ENCODE peak calls at places on chromosomes 11 and 22, in six cellular contexts. One of them, this sample, is unnamed.

GRCh38 chr22:20966883-20967696 is at the start of gene AIFM3:
- DNase-seq in RPMI7951: no peak
- DNase-seq in posterior cingulate gyrus: peak
- DNase-seq in WTC11: no peak
- DNase-seq in stimulated activated CD4-positive, alpha-beta T cell treated with anti-CD3 and anti-CD28 coated beads, Interleukin-2, amount 100 ng/mL, for 48 hours: no peak
- DNase-seq in MV-4-11: no peak
- DNase-seq in this sample: no peak

GRCh38 chr11:116993599-116993998 is 104.6 kb downstream of the SIK3 start:
- DNase-seq in stimulated activated CD4-positive, alpha-beta T cell treated with anti-CD3 and anti-CD28 coated beads, Interleukin-2, amount 100 ng/mL, for 48 hours: no peak
- DNase-seq in RPMI7951: no peak
- DNase-seq in MV-4-11: no peak
- DNase-seq in WTC11: no peak
- DNase-seq in posterior cingulate gyrus: no peak
- DNase-seq in this sample: no peak

GRCh38 chr11:106495046-106495445 is 417.6 kb downstream of the AASDHPPT start:
- DNase-seq in WTC11: no peak
- DNase-seq in posterior cingulate gyrus: no peak
- DNase-seq in RPMI7951: peak
- DNase-seq in stimulated activated CD4-positive, alpha-beta T cell treated with anti-CD3 and anti-CD28 coated beads, Interleukin-2, amount 100 ng/mL, for 48 hours: no peak
- DNase-seq in MV-4-11: no peak
- DNase-seq in this sample: no peak

GRCh38 chr11:107770546-107770945 is 58.7 kb upstream of the SLN start:
- DNase-seq in posterior cingulate gyrus: no peak
- DNase-seq in MV-4-11: no peak
- DNase-seq in stimulated activated CD4-positive, alpha-beta T cell treated with anti-CD3 and anti-CD28 coated beads, Interleukin-2, amount 100 ng/mL, for 48 hours: no peak
- DNase-seq in WTC11: no peak
- DNase-seq in RPMI7951: peak
- DNase-seq in this sample: no peak

GRCh38 chr11:7573558-7574296 is 59.9 kb downstream of the PPFIBP2 start:
- DNase-seq in MV-4-11: no peak
- DNase-seq in stimulated activated CD4-positive, alpha-beta T cell treated with anti-CD3 and anti-CD28 coated beads, Interleukin-2, amount 100 ng/mL, for 48 hours: no peak
- DNase-seq in WTC11: peak
- DNase-seq in posterior cingulate gyrus: no peak
- DNase-seq in RPMI7951: no peak
- DNase-seq in this sample: no peak

GRCh38 chr22:28015676-28016601 is 96.9 kb upstream of the PITPNB start:
- DNase-seq in RPMI7951: no peak
- DNase-seq in posterior cingulate gyrus: peak
- DNase-seq in MV-4-11: no peak
- DNase-seq in WTC11: no peak
- DNase-seq in stimulated activated CD4-positive, alpha-beta T cell treated with anti-CD3 and anti-CD28 coated beads, Interleukin-2, amount 100 ng/mL, for 48 hours: no peak
- DNase-seq in this sample: no peak

GRCh38 chr11:13446444-13446843 is 16.6 kb downstream of the BTBD10 start:
- DNase-seq in RPMI7951: no peak
- DNase-seq in posterior cingulate gyrus: no peak
- DNase-seq in stimulated activated CD4-positive, alpha-beta T cell treated with anti-CD3 and anti-CD28 coated beads, Interleukin-2, amount 100 ng/mL, for 48 hours: no peak
- DNase-seq in WTC11: no peak
- DNase-seq in MV-4-11: no peak
- DNase-seq in this sample: no peak

GRCh38 chr11:24859801-24860300 is 363.0 kb downstream of the LUZP2 start:
- DNase-seq in MV-4-11: no peak
- DNase-seq in RPMI7951: no peak
- DNase-seq in stimulated activated CD4-positive, alpha-beta T cell treated with anti-CD3 and anti-CD28 coated beads, Interleukin-2, amount 100 ng/mL, for 48 hours: no peak
- DNase-seq in posterior cingulate gyrus: no peak
- DNase-seq in WTC11: no peak
- DNase-seq in this sample: no peak

GRCh38 chr22:27546157-27546556 is 255.4 kb downstream of the MN1 start:
- DNase-seq in posterior cingulate gyrus: no peak
- DNase-seq in RPMI7951: no peak
- DNase-seq in stimulated activated CD4-positive, alpha-beta T cell treated with anti-CD3 and anti-CD28 coated beads, Interleukin-2, amount 100 ng/mL, for 48 hours: no peak
- DNase-seq in MV-4-11: peak
- DNase-seq in WTC11: no peak
- DNase-seq in this sample: no peak

GRCh38 chr11:57698843-57699365 is 13.1 kb downstream of the MED19 start:
- DNase-seq in WTC11: no peak
- DNase-seq in MV-4-11: no peak
- DNase-seq in RPMI7951: no peak
- DNase-seq in stimulated activated CD4-positive, alpha-beta T cell treated with anti-CD3 and anti-CD28 coated beads, Interleukin-2, amount 100 ng/mL, for 48 hours: no peak
- DNase-seq in posterior cingulate gyrus: no peak
- DNase-seq in this sample: no peak

GRCh38 chr22:39214383-39215069 is 30.3 kb downstream of the PDGFB start:
- DNase-seq in stimulated activated CD4-positive, alpha-beta T cell treated with anti-CD3 and anti-CD28 coated beads, Interleukin-2, amount 100 ng/mL, for 48 hours: no peak
- DNase-seq in MV-4-11: no peak
- DNase-seq in posterior cingulate gyrus: peak
- DNase-seq in RPMI7951: peak
- DNase-seq in WTC11: peak
- DNase-seq in this sample: no peak

GRCh38 chr11:78902771-78903507 is 328.3 kb upstream of the NARS2 start:
- DNase-seq in WTC11: no peak
- DNase-seq in RPMI7951: no peak
- DNase-seq in MV-4-11: no peak
- DNase-seq in stimulated activated CD4-positive, alpha-beta T cell treated with anti-CD3 and anti-CD28 coated beads, Interleukin-2, amount 100 ng/mL, for 48 hours: no peak
- DNase-seq in posterior cingulate gyrus: no peak
- DNase-seq in this sample: no peak

GRCh38 chr22:20951932-20952380 is 15.1 kb upstream of the AIFM3 start:
- DNase-seq in posterior cingulate gyrus: peak
- DNase-seq in stimulated activated CD4-positive, alpha-beta T cell treated with anti-CD3 and anti-CD28 coated beads, Interleukin-2, amount 100 ng/mL, for 48 hours: no peak
- DNase-seq in WTC11: no peak
- DNase-seq in MV-4-11: no peak
- DNase-seq in RPMI7951: no peak
- DNase-seq in this sample: no peak

GRCh38 chr22:22034469-22035132 is 52.0 kb upstream of the TOP3B start:
- DNase-seq in RPMI7951: no peak
- DNase-seq in MV-4-11: no peak
- DNase-seq in stimulated activated CD4-positive, alpha-beta T cell treated with anti-CD3 and anti-CD28 coated beads, Interleukin-2, amount 100 ng/mL, for 48 hours: no peak
- DNase-seq in posterior cingulate gyrus: no peak
- DNase-seq in WTC11: no peak
- DNase-seq in this sample: no peak

GRCh38 chr11:11849127-11849746 is 7.5 kb downstream of the USP47 start:
- DNase-seq in RPMI7951: peak
- DNase-seq in posterior cingulate gyrus: no peak
- DNase-seq in MV-4-11: peak
- DNase-seq in stimulated activated CD4-positive, alpha-beta T cell treated with anti-CD3 and anti-CD28 coated beads, Interleukin-2, amount 100 ng/mL, for 48 hours: peak
- DNase-seq in WTC11: peak
- DNase-seq in this sample: no peak

GRCh38 chr11:95502522-95502921 is 271.5 kb upstream of the SESN3 start:
- DNase-seq in RPMI7951: no peak
- DNase-seq in WTC11: no peak
- DNase-seq in posterior cingulate gyrus: no peak
- DNase-seq in stimulated activated CD4-positive, alpha-beta T cell treated with anti-CD3 and anti-CD28 coated beads, Interleukin-2, amount 100 ng/mL, for 48 hours: no peak
- DNase-seq in MV-4-11: no peak
- DNase-seq in this sample: no peak

GRCh38 chr11:22076215-22076930 is 116.5 kb upstream of the ANO5 start:
- DNase-seq in RPMI7951: no peak
- DNase-seq in posterior cingulate gyrus: no peak
- DNase-seq in stimulated activated CD4-positive, alpha-beta T cell treated with anti-CD3 and anti-CD28 coated beads, Interleukin-2, amount 100 ng/mL, for 48 hours: no peak
- DNase-seq in MV-4-11: no peak
- DNase-seq in WTC11: no peak
- DNase-seq in this sample: no peak

GRCh38 chr11:5380740-5381342 is 2.8 kb upstream of the OR51M1 start:
- DNase-seq in posterior cingulate gyrus: no peak
- DNase-seq in WTC11: peak
- DNase-seq in stimulated activated CD4-positive, alpha-beta T cell treated with anti-CD3 and anti-CD28 coated beads, Interleukin-2, amount 100 ng/mL, for 48 hours: peak
- DNase-seq in RPMI7951: peak
- DNase-seq in MV-4-11: peak
- DNase-seq in this sample: no peak

GRCh38 chr11:106644824-106645223 is 373.5 kb downstream of the GUCY1A2 start:
- DNase-seq in RPMI7951: peak
- DNase-seq in MV-4-11: no peak
- DNase-seq in stimulated activated CD4-positive, alpha-beta T cell treated with anti-CD3 and anti-CD28 coated beads, Interleukin-2, amount 100 ng/mL, for 48 hours: no peak
- DNase-seq in WTC11: no peak
- DNase-seq in posterior cingulate gyrus: no peak
- DNase-seq in this sample: no peak

GRCh38 chr11:65291613-65292012 is 23.1 kb upstream of the CDC42EP2 start:
- DNase-seq in RPMI7951: peak
- DNase-seq in MV-4-11: peak
- DNase-seq in WTC11: no peak
- DNase-seq in posterior cingulate gyrus: peak
- DNase-seq in stimulated activated CD4-positive, alpha-beta T cell treated with anti-CD3 and anti-CD28 coated beads, Interleukin-2, amount 100 ng/mL, for 48 hours: no peak
- DNase-seq in this sample: no peak

GRCh38 chr11:134503596-134503995 is 91.6 kb upstream of the B3GAT1 start:
- DNase-seq in stimulated activated CD4-positive, alpha-beta T cell treated with anti-CD3 and anti-CD28 coated beads, Interleukin-2, amount 100 ng/mL, for 48 hours: no peak
- DNase-seq in MV-4-11: no peak
- DNase-seq in RPMI7951: no peak
- DNase-seq in posterior cingulate gyrus: no peak
- DNase-seq in WTC11: no peak
- DNase-seq in this sample: no peak

GRCh38 chr11:111194789-111195188 is 50.7 kb upstream of the POU2AF2 start:
- DNase-seq in RPMI7951: no peak
- DNase-seq in MV-4-11: no peak
- DNase-seq in posterior cingulate gyrus: no peak
- DNase-seq in WTC11: no peak
- DNase-seq in stimulated activated CD4-positive, alpha-beta T cell treated with anti-CD3 and anti-CD28 coated beads, Interleukin-2, amount 100 ng/mL, for 48 hours: no peak
- DNase-seq in this sample: no peak

GRCh38 chr22:24240381-24240780 is 4.5 kb downstream of the GGT5 start:
- DNase-seq in stimulated activated CD4-positive, alpha-beta T cell treated with anti-CD3 and anti-CD28 coated beads, Interleukin-2, amount 100 ng/mL, for 48 hours: no peak
- DNase-seq in WTC11: no peak
- DNase-seq in MV-4-11: no peak
- DNase-seq in posterior cingulate gyrus: peak
- DNase-seq in RPMI7951: no peak
- DNase-seq in this sample: no peak

GRCh38 chr11:72647882-72648281 is 26.3 kb downstream of the PDE2A start:
- DNase-seq in MV-4-11: no peak
- DNase-seq in RPMI7951: no peak
- DNase-seq in posterior cingulate gyrus: no peak
- DNase-seq in WTC11: no peak
- DNase-seq in stimulated activated CD4-positive, alpha-beta T cell treated with anti-CD3 and anti-CD28 coated beads, Interleukin-2, amount 100 ng/mL, for 48 hours: no peak
- DNase-seq in this sample: no peak

GRCh38 chr11:61294717-61295595 is at the start of gene VWCE:
- DNase-seq in stimulated activated CD4-positive, alpha-beta T cell treated with anti-CD3 and anti-CD28 coated beads, Interleukin-2, amount 100 ng/mL, for 48 hours: peak
- DNase-seq in WTC11: peak
- DNase-seq in posterior cingulate gyrus: peak
- DNase-seq in MV-4-11: peak
- DNase-seq in RPMI7951: no peak
- DNase-seq in this sample: peak

GRCh38 chr22:23913306-23913660 is 19.1 kb downstream of the MIF start:
- DNase-seq in stimulated activated CD4-positive, alpha-beta T cell treated with anti-CD3 and anti-CD28 coated beads, Interleukin-2, amount 100 ng/mL, for 48 hours: no peak
- DNase-seq in MV-4-11: no peak
- DNase-seq in WTC11: no peak
- DNase-seq in posterior cingulate gyrus: no peak
- DNase-seq in RPMI7951: no peak
- DNase-seq in this sample: no peak

GRCh38 chr11:46666516-46666915 is 33.9 kb downstream of the ARHGAP1 start:
- DNase-seq in MV-4-11: no peak
- DNase-seq in WTC11: no peak
- DNase-seq in posterior cingulate gyrus: no peak
- DNase-seq in RPMI7951: no peak
- DNase-seq in stimulated activated CD4-positive, alpha-beta T cell treated with anti-CD3 and anti-CD28 coated beads, Interleukin-2, amount 100 ng/mL, for 48 hours: no peak
- DNase-seq in this sample: no peak

This sample was measured in GF-D8.